ENCODE peak calls at places on chromosome 5, in five cellular contexts. One of them, this sample, is unnamed.

GRCh38 chr5:151531581-151531980 is 59.5 kb downstream of the FAT2 start:
- DNase-seq in cardiac fibroblast: no peak
- DNase-seq in ELF-1: no peak
- DNase-seq in GF-D8: no peak
- DNase-seq in T-helper 2 cell: no peak
- DNase-seq in this sample: no peak

GRCh38 chr5:168424506-168425298 is 61.6 kb upstream of the RARS1 start:
- DNase-seq in cardiac fibroblast: peak; percentile 35
- DNase-seq in ELF-1: no peak
- DNase-seq in GF-D8: no peak
- DNase-seq in T-helper 2 cell: no peak
- DNase-seq in this sample: no peak

GRCh38 chr5:74237746-74238145 is 402.8 kb downstream of the ENC1 start:
- DNase-seq in cardiac fibroblast: no peak
- DNase-seq in ELF-1: no peak
- DNase-seq in GF-D8: no peak
- DNase-seq in T-helper 2 cell: no peak
- DNase-seq in this sample: no peak

GRCh38 chr5:158530111-158530510 is 569.6 kb downstream of the EBF1 start:
- DNase-seq in cardiac fibroblast: no peak
- DNase-seq in ELF-1: no peak
- DNase-seq in GF-D8: no peak
- DNase-seq in T-helper 2 cell: no peak
- DNase-seq in this sample: no peak

GRCh38 chr5:176319827-176320554 is 41.6 kb downstream of the KIAA1191 start:
- DNase-seq in cardiac fibroblast: peak; percentile 34
- DNase-seq in ELF-1: no peak
- DNase-seq in GF-D8: no peak
- DNase-seq in T-helper 2 cell: no peak
- DNase-seq in this sample: no peak

GRCh38 chr5:76617229-76617628 is 6.0 kb downstream of the F2RL2 start:
- DNase-seq in cardiac fibroblast: peak; percentile 62
- DNase-seq in ELF-1: no peak
- DNase-seq in GF-D8: no peak
- DNase-seq in T-helper 2 cell: no peak
- DNase-seq in this sample: no peak

GRCh38 chr5:101080485-101081240 is 177.6 kb upstream of the ST8SIA4 start:
- DNase-seq in cardiac fibroblast: peak; percentile 21
- DNase-seq in ELF-1: no peak
- DNase-seq in GF-D8: no peak
- DNase-seq in T-helper 2 cell: no peak
- DNase-seq in this sample: no peak

GRCh38 chr5:134508521-134509195 is 16.8 kb upstream of the JADE2 start:
- DNase-seq in cardiac fibroblast: no peak
- DNase-seq in ELF-1: no peak
- DNase-seq in GF-D8: no peak
- DNase-seq in T-helper 2 cell: no peak
- DNase-seq in this sample: no peak

This sample was measured in Right ventricle myocardium superior.